ENCODE peak calls at places on chromosome 21, in four cellular contexts. One of them, this sample, is unnamed. For H3K4me1, the result is how much of the 10 kb centered on the place peaks cover.

GRCh38 chr21:37551406-37552355 is 185.1 kb downstream of the DYRK1A start:
- DNase-seq in ovary: peak
- DNase-seq in stomach: peak
- DNase-seq in IMR-90: no peak
- DNase-seq in this sample: peak

GRCh38 chr21:45747233-45747766 is 103.8 kb downstream of the PCBP3 start:
- DNase-seq in IMR-90: no peak
- DNase-seq in ovary: no peak
- DNase-seq in stomach: no peak
- DNase-seq in this sample: no peak

GRCh38 chr21:29786509-29786908 is 153.3 kb downstream of the GRIK1 start:
- DNase-seq in stomach: no peak
- DNase-seq in IMR-90: no peak
- DNase-seq in ovary: no peak
- DNase-seq in this sample: no peak

GRCh38 chr21:43299441-43300277 is 127.3 kb downstream of the SIK1 start:
- DNase-seq in IMR-90: no peak
- DNase-seq in ovary: peak
- DNase-seq in stomach: no peak
- DNase-seq in this sample: no peak

GRCh38 chr21:32456497-32456918 is 44.0 kb downstream of the EVA1C start:
- DNase-seq in IMR-90: peak
- DNase-seq in stomach: no peak
- DNase-seq in ovary: peak
- DNase-seq in this sample: no peak

GRCh38 chr21:46191257-46191685 is 7.0 kb upstream of the SPATC1L start:
- DNase-seq in stomach: peak
- DNase-seq in IMR-90: peak
- DNase-seq in ovary: peak
- DNase-seq in this sample: no peak

GRCh38 chr21:16535100-16535418 is 805.3 kb downstream of the USP25 start:
- DNase-seq in stomach: peak
- DNase-seq in IMR-90: peak
- DNase-seq in ovary: peak
- DNase-seq in this sample: peak

GRCh38 chr21:36388076-36388475 is 2.9 kb downstream of the CHAF1B start:
- DNase-seq in stomach: no peak
- DNase-seq in ovary: no peak
- DNase-seq in IMR-90: no peak
- DNase-seq in this sample: no peak

GRCh38 chr21:35227774-35228173 is 178.7 kb upstream of the RUNX1 start:
- DNase-seq in IMR-90: no peak
- DNase-seq in stomach: no peak
- DNase-seq in ovary: no peak
- DNase-seq in this sample: no peak

GRCh38 chr21:46188226-46189212 is 4.3 kb upstream of the SPATC1L start:
- DNase-seq in stomach: no peak
- DNase-seq in ovary: peak
- DNase-seq in IMR-90: peak
- DNase-seq in this sample: peak

GRCh38 chr21:42193131-42193671 is 25.7 kb upstream of the ABCG1 start:
- DNase-seq in stomach: no peak
- DNase-seq in ovary: no peak
- DNase-seq in IMR-90: no peak
- DNase-seq in this sample: no peak
- H3K4me1 ChIP-seq in stomach: under half
- H3K4me1 ChIP-seq in ovary: under half
- H3K4me1 ChIP-seq in IMR-90: under half
- H3K4me1 ChIP-seq in this sample: under half

GRCh38 chr21:42191978-42192595 is 26.9 kb upstream of the ABCG1 start:
- DNase-seq in stomach: no peak
- DNase-seq in IMR-90: no peak
- DNase-seq in ovary: no peak
- DNase-seq in this sample: no peak
- H3K4me1 ChIP-seq in stomach: under half
- H3K4me1 ChIP-seq in IMR-90: under half
- H3K4me1 ChIP-seq in ovary: under half
- H3K4me1 ChIP-seq in this sample: under half

DNA sequence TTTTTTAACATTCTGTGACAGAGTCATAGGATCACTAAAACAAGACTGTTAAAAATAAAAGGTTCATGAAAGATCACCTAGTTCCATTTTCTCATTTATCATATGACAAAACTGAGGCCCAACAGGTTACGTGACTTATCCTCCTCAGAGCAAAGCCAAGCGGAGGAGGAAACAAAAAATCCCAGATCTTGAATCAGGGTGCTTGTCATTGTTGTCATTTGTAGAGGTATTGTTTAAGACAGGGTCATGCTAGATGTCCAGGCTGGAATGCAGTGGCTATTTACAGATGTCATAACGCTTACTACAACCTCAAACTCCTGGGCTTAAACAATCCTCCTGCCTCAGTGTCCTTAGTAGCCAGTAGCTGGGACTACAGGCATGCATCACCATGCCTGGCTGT is 293.2 kb downstream of the DSCAM start:
- DNase-seq in stomach: no peak
- DNase-seq in IMR-90: no peak
- DNase-seq in ovary: no peak
- DNase-seq in this sample: no peak
- H3K4me1 ChIP-seq in stomach: under half
- H3K4me1 ChIP-seq in IMR-90: under half
- H3K4me1 ChIP-seq in ovary: under half
- H3K4me1 ChIP-seq in this sample: under half

GRCh38 chr21:40300300-40300699 is 433.1 kb downstream of the PCP4 start:
- DNase-seq in ovary: no peak
- DNase-seq in IMR-90: no peak
- DNase-seq in stomach: no peak
- DNase-seq in this sample: no peak
- H3K4me1 ChIP-seq in ovary: under half
- H3K4me1 ChIP-seq in IMR-90: under half
- H3K4me1 ChIP-seq in stomach: under half
- H3K4me1 ChIP-seq in this sample: under half

This sample was measured in thyroid gland.